ENCODE peak calls at places on chromosome 1, in ten cellular contexts. N is brain microvascular endothelial cell, L is tibial nerve, V is fibroblast of lung, T is psoas muscle, P is fibroblast of the aortic adventitia, J is cardiac fibroblast, E is adrenal gland, C is IMR-90, A is pancreas. S is an unnamed sample.

GRCh38 chr1:220432408-220432807 is 95.5 kb upstream of the MARK1 start:
- DNase-seq in N (no peak), L (no peak), V (no peak), T (no peak), P (no peak), J (no peak), E (no peak), C (no peak), A (no peak), S (no peak)

GRCh38 chr1:192732787-192733186 is 76.1 kb upstream of the RGS2 start:
- DNase-seq in N (no peak), L (no peak), V (no peak), T (no peak), P (no peak), J (no peak), E (no peak), C (no peak), A (no peak), S (peak)

GRCh38 chr1:229535226-229535625 is 23.3 kb downstream of the ABCB10 start:
- DNase-seq in N (no peak), L (no peak), V (no peak), T (no peak), P (no peak), J (no peak), E (no peak), C (peak), A (no peak), S (no peak)

GRCh38 chr1:158969855-158970254 is 38.5 kb downstream of the PYHIN1 start:
- DNase-seq in N (no peak), L (no peak), V (no peak), T (no peak), P (no peak), J (no peak), E (no peak), C (no peak), A (no peak), S (no peak)

GRCh38 chr1:116482490-116482889 is 88.3 kb downstream of the CD58 start:
- DNase-seq in N (no peak), L (no peak), V (no peak), T (no peak), P (no peak), J (no peak), E (no peak), C (no peak), A (no peak), S (no peak)

GRCh38 chr1:64962447-64962846 is 3.9 kb downstream of the JAK1 start:
- DNase-seq in N (no peak), L (no peak), V (no peak), T (no peak), P (no peak), J (no peak), E (no peak), C (no peak), A (peak), S (peak)

GRCh38 chr1:172742599-172743500 is 83.9 kb downstream of the FASLG start:
- DNase-seq in N (peak), L (no peak), V (peak), T (no peak), P (peak), J (peak), E (no peak), C (peak), A (no peak), S (peak)

GRCh38 chr1:14561014-14561693 is 37.3 kb upstream of the KAZN start:
- DNase-seq in N (no peak), L (no peak), V (peak), T (no peak), P (peak), J (no peak), E (no peak), C (peak), A (no peak), S (no peak)

GRCh38 chr1:67393240-67393639 is 37.0 kb downstream of the SERBP1 start:
- DNase-seq in N (no peak), L (no peak), V (no peak), T (peak), P (no peak), J (no peak), E (no peak), C (no peak), A (peak), S (no peak)

GRCh38 chr1:223725578-223725977 is 13.2 kb downstream of the CAPN2 start:
- DNase-seq in N (no peak), L (no peak), V (no peak), T (no peak), P (no peak), J (no peak), E (no peak), C (no peak), A (no peak), S (no peak)

GRCh38 chr1:228452194-228453021 is 34.8 kb upstream of the RNF187 start:
- DNase-seq in N (no peak), L (no peak), V (peak), T (no peak), P (no peak), J (no peak), E (no peak), C (peak), A (no peak), S (no peak)

GRCh38 chr1:227748496-227749182 is 13.4 kb downstream of the SNAP47 start:
- DNase-seq in N (no peak), L (no peak), V (no peak), T (no peak), P (peak), J (peak), E (no peak), C (no peak), A (no peak), S (no peak)

GRCh38 chr1:229428256-229428655 is 5.6 kb downstream of the ACTA1 start:
- DNase-seq in N (no peak), L (no peak), V (no peak), T (no peak), P (no peak), J (no peak), E (no peak), C (no peak), A (no peak), S (no peak)

GRCh38 chr1:181140398-181140797 is 51.9 kb downstream of the IER5 start:
- DNase-seq in N (no peak), L (no peak), V (no peak), T (no peak), P (no peak), J (no peak), E (no peak), C (no peak), A (no peak), S (no peak)

DNA sequence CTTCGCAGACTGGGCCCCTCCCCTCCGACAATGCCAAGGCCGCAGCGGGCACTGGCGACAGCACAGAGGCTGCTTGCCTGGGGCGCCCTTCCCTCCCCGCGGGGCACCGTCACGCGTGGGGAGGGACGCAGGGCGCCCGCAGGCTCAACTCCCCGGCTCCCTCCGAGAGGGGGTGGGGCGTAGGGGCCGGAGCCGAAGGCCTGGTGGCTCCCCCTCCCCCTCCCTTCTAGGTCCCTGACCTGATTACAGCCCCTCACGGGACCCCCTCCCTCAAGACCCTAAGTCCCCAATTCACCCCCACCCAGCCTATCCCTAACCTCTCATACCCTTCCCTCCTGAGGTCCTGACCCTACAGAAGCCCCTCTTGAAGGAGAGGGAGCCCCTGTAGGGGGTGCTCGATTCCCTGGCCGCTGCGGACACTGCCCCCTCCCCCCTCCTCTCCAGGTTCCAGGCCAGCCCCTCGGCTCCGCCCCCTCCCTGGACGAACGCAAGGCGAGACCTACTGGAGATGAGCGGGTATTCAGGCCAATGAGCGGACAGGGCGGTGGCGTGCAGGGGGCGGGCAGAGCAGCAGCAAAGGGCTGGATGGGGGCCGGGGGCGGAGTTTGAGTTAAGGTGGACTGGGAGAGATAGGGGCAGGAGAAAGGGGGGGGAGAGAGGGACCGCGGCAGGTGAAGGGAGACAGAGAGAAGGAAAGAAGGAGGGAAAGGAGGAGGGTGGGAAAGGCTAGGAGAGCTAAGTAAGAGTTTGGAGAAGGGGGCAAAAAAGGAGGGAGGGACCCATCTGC is 721 bp upstream of the ZBTB7B start:
- DNase-seq in N (peak), L (peak), V (peak), T (peak), P (peak), J (peak), E (peak), C (peak), A (peak), S (peak)
- TF ChIP-seq CTCF in N (peak), L (peak), V (peak), T (peak), P (peak), J (peak), E (peak), C (peak), A (no peak), S (peak)

GRCh38 chr1:39892611-39893595 is 8.8 kb downstream of the MYCL start:
- DNase-seq in N (peak), L (no peak), V (peak), T (no peak), P (peak), J (peak), E (no peak), C (peak), A (peak), S (peak)
- H3K4me3 ChIP-seq in N (no peak), L (no peak), V (no peak), T (no peak), P (no peak), J (no peak), E (no peak), C (no peak), A (no peak), S (no peak)

GRCh38 chr1:22154626-22155025 is 11.7 kb upstream of the WNT4 start:
- DNase-seq in N (no peak), L (no peak), V (no peak), T (no peak), P (no peak), J (no peak), E (no peak), C (no peak), A (no peak), S (no peak)

GRCh38 chr1:22154063-22154462 is 11.2 kb upstream of the WNT4 start:
- DNase-seq in N (no peak), L (no peak), V (no peak), T (no peak), P (no peak), J (no peak), E (no peak), C (no peak), A (no peak), S (no peak)

GRCh38 chr1:22153653-22154052 is 10.8 kb upstream of the WNT4 start:
- DNase-seq in N (no peak), L (no peak), V (no peak), T (no peak), P (no peak), J (no peak), E (no peak), C (no peak), A (no peak), S (no peak)

GRCh38 chr1:22155517-22155916 is 12.6 kb upstream of the WNT4 start:
- DNase-seq in N (no peak), L (no peak), V (no peak), T (no peak), P (no peak), J (no peak), E (no peak), C (no peak), A (no peak), S (no peak)

DNA sequence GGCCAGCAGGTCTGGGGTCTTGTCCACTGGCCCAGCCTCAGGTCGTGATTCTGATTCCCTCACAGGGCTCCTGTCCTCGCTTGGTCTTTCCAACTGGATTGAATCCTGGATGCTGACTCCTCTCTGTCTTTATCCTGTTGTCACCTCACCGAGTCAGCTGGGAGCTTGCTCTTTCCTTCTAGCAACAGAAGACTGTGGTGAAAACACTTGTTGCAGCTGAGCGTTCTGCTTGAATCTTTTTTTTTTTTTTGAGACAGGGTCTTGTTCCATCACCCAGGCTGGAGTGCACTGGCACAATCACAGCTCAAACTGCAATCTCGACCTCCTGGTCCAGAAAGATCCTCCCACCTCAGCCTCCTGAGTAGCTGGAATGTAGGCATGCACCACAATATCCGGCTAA is 8.0 kb upstream of the WNT4 start:
- DNase-seq in N (no peak), L (no peak), V (no peak), T (no peak), P (no peak), J (no peak), E (no peak), C (no peak), A (no peak), S (no peak)
- TF ChIP-seq CTCF in N (no peak), L (no peak), V (no peak), T (no peak), P (no peak), J (no peak), E (no peak), C (no peak), A (no peak), S (no peak)

GRCh38 chr1:156497078-156497742 is 3.4 kb downstream of the MEF2D start:
- DNase-seq in N (no peak), L (no peak), V (no peak), T (no peak), P (no peak), J (no peak), E (peak), C (no peak), A (no peak), S (no peak)
- H3K4me3 ChIP-seq in N (peak), L (no peak), V (peak), T (peak), P (peak), J (peak), E (no peak), C (no peak), A (no peak), S (no peak)

GRCh38 chr1:171563675-171564074 is 58.4 kb upstream of the MYOCOS start:
- DNase-seq in N (no peak), L (no peak), V (peak), T (no peak), P (peak), J (no peak), E (no peak), C (peak), A (no peak), S (no peak)

GRCh38 chr1:171566467-171566866 is 55.6 kb upstream of the MYOCOS start:
- DNase-seq in N (no peak), L (no peak), V (no peak), T (no peak), P (peak), J (peak), E (no peak), C (no peak), A (no peak), S (peak)
- TF ChIP-seq CTCF in N (no peak), L (no peak), V (no peak), T (no peak), P (no peak), J (peak), E (no peak), C (no peak), A (no peak), S (peak)

GRCh38 chr1:154218545-154218944 is 2.2 kb upstream of the UBAP2L start:
- DNase-seq in N (no peak), L (no peak), V (no peak), T (no peak), P (no peak), J (no peak), E (no peak), C (no peak), A (no peak), S (no peak)
- H3K4me3 ChIP-seq in N (peak), L (no peak), V (peak), T (peak), P (peak), J (no peak), E (no peak), C (no peak), A (no peak), S (peak)

GRCh38 chr1:207181838-207182237 is 77.8 kb downstream of the C4BPA start:
- DNase-seq in N (no peak), L (no peak), V (no peak), T (no peak), P (peak), J (peak), E (no peak), C (no peak), A (no peak), S (no peak)
- TF ChIP-seq CTCF in N (no peak), L (no peak), V (no peak), T (peak), P (no peak), J (peak), E (peak), C (peak), A (no peak), S (no peak)

DNA sequence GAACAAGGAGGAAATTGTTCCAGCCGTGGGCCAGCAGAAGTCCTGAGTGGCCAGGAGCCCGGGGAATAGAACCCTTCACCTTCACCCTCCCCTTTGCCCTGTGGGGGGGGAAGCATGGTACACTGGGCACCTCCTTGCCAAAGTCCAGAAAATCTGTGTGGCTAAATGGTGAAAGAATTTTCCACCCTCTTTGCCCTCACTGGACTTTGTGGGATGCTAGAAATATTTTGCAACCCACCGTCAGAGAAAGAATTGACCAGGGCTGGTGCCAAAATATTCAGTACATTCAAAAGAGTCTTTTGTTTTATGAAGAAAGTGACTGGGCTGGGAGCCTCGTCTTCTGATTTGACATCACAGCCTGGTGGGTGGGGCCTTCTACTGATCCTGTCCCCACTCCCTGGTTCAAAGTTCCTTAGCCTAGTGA is 14.6 kb downstream of the NFASC start:
- DNase-seq in N (no peak), L (peak), V (no peak), T (no peak), P (peak), J (peak), E (no peak), C (no peak), A (peak), S (peak)
- H3K4me3 ChIP-seq in N (no peak), L (no peak), V (no peak), T (no peak), P (no peak), J (no peak), E (no peak), C (no peak), A (no peak), S (no peak)

S was measured in A673.